ENCODE peak calls at places on chromosomes 11 and 22, in nine cellular contexts. U is ovary, P is adrenal gland, O is IMR-90, V is endothelial cell of umbilical vein, I is K562, J is body of pancreas, Q is GM12891, Z is Peyer's patch. B is an unnamed sample.

GRCh38 chr11:104668797-104669463 is 229.3 kb downstream of the CASP12 start:
- DNase-seq in J (no peak), Q (no peak), V (peak), P (no peak), I (no peak), Z (no peak), U (no peak), O (peak), B (no peak)

GRCh38 chr11:131533164-131533563 is 162.7 kb downstream of the NTM start:
- DNase-seq in J (no peak), Q (no peak), I (no peak), V (no peak), P (no peak), O (no peak), Z (no peak), U (no peak), B (no peak)

GRCh38 chr11:9901931-9902330 is 238.1 kb downstream of the SWAP70 start:
- DNase-seq in J (no peak), V (no peak), Q (no peak), I (no peak), P (no peak), O (no peak), Z (no peak), U (no peak), B (no peak)

GRCh38 chr11:123580557-123581275 is 73.7 kb downstream of the SCN3B start:
- DNase-seq in Z (peak), V (peak), Q (peak), O (peak), J (peak), U (peak), P (peak), I (peak), B (peak)

GRCh38 chr22:47361247-47361646 is 598.8 kb downstream of the TBC1D22A start:
- DNase-seq in O (no peak), I (no peak), U (no peak), V (no peak), Q (no peak), J (no peak), P (no peak), Z (no peak), B (no peak)

GRCh38 chr11:25038131-25038530 is 541.3 kb downstream of the LUZP2 start:
- DNase-seq in O (no peak), P (no peak), U (no peak), V (no peak), Q (no peak), J (no peak), I (no peak), Z (no peak), B (no peak)

GRCh38 chr22:19748139-19748538 is 12.4 kb upstream of the TBX1 start:
- DNase-seq in V (no peak), Q (no peak), P (no peak), U (no peak), O (no peak), I (no peak), Z (no peak), J (no peak), B (no peak)

GRCh38 chr11:9205596-9205995 is 59.6 kb downstream of the DENND5A start:
- DNase-seq in J (no peak), V (no peak), P (no peak), U (no peak), O (no peak), I (no peak), Q (no peak), Z (no peak), B (no peak)

GRCh38 chr11:121898913-121899312 is 217.1 kb downstream of the BLID start:
- DNase-seq in O (peak), P (no peak), U (no peak), J (no peak), Q (no peak), I (no peak), V (no peak), Z (no peak), B (no peak)

GRCh38 chr22:28802595-28803087 is 2.3 kb upstream of the XBP1 start:
- DNase-seq in I (no peak), U (no peak), V (no peak), Q (no peak), O (no peak), Z (no peak), J (no peak), P (no peak), B (peak)

GRCh38 chr11:78354741-78355705 is 62.6 kb downstream of the GAB2 start:
- DNase-seq in O (no peak), V (no peak), P (no peak), I (no peak), U (no peak), Q (no peak), J (no peak), Z (no peak), B (peak)

GRCh38 chr22:19287889-19288288 is 3.6 kb downstream of the CLTCL1 start:
- DNase-seq in Q (no peak), V (no peak), J (no peak), I (no peak), U (no peak), Z (no peak), O (peak), P (no peak), B (no peak)

GRCh38 chr11:68441466-68442230 is 18.9 kb upstream of the PPP6R3 start:
- DNase-seq in V (no peak), U (no peak), I (no peak), O (peak), J (no peak), Z (no peak), Q (no peak), P (no peak), B (no peak)

GRCh38 chr22:29879738-29880137 is 3.2 kb upstream of the MTMR3 start:
- DNase-seq in Q (no peak), O (no peak), P (no peak), U (no peak), I (peak), V (no peak), Z (no peak), J (no peak), B (peak)

GRCh38 chr11:8220261-8221024 is 43.2 kb downstream of the LMO1 start:
- DNase-seq in U (no peak), Z (no peak), O (no peak), I (no peak), P (no peak), Q (no peak), J (no peak), V (no peak), B (no peak)

GRCh38 chr11:31412946-31413345 is 43.3 kb downstream of the DNAJC24 start:
- DNase-seq in I (no peak), U (no peak), V (no peak), J (no peak), O (peak), P (no peak), Q (no peak), Z (no peak), B (no peak)

GRCh38 chr22:46008291-46008690 is 31.3 kb upstream of the WNT7B start:
- DNase-seq in U (no peak), Z (no peak), P (no peak), Q (no peak), O (no peak), V (no peak), I (no peak), J (no peak), B (no peak)

GRCh38 chr22:25395468-25395867 is 169.0 kb upstream of the GRK3 start:
- DNase-seq in V (no peak), J (no peak), O (no peak), Z (no peak), I (no peak), U (no peak), Q (no peak), P (no peak), B (no peak)

GRCh38 chr22:42794551-42795510 is 62.2 kb downstream of the ARFGAP3 start:
- DNase-seq in V (no peak), I (no peak), Z (no peak), Q (no peak), U (peak), P (no peak), J (peak), O (no peak), B (no peak)

GRCh38 chr11:122440783-122441701 is 214.5 kb upstream of the UBASH3B start:
- DNase-seq in U (peak), Q (no peak), Z (no peak), P (peak), J (peak), V (peak), O (no peak), I (no peak), B (peak)

GRCh38 chr11:59755701-59756495 is 722 bp downstream of the STX3 start:
- DNase-seq in O (peak), I (peak), J (peak), Z (peak), Q (no peak), U (peak), V (peak), P (peak), B (peak)

GRCh38 chr11:126303623-126304456 is at the start of gene DCPS:
- DNase-seq in J (peak), U (peak), V (peak), Z (peak), Q (peak), O (peak), I (peak), P (peak), B (peak)

GRCh38 chr11:19683141-19683805 is 29.4 kb upstream of the NAV2 start:
- DNase-seq in O (no peak), J (no peak), U (no peak), P (peak), I (no peak), V (peak), Z (no peak), Q (no peak), B (no peak)

GRCh38 chr11:77705195-77705876 is 67.7 kb upstream of the CLNS1A start:
- DNase-seq in I (peak), P (no peak), U (no peak), Q (no peak), Z (no peak), J (no peak), V (peak), O (peak), B (no peak)

GRCh38 chr11:125345706-125346561 is 150.1 kb downstream of the FEZ1 start:
- DNase-seq in J (peak), Q (peak), U (peak), P (peak), Z (peak), V (peak), I (peak), O (peak), B (peak)

GRCh38 chr11:18106688-18107087 is 806 bp upstream of the SAAL1 start:
- DNase-seq in V (peak), U (no peak), I (no peak), O (peak), P (no peak), Z (no peak), J (no peak), Q (no peak), B (no peak)

GRCh38 chr11:68994891-68995280 is 14.1 kb upstream of the MRGPRD start:
- DNase-seq in Z (no peak), P (no peak), I (no peak), V (no peak), U (no peak), Q (no peak), O (no peak), J (no peak), B (no peak)

GRCh38 chr11:108958446-108959123 is 293.7 kb downstream of the DDX10 start:
- DNase-seq in O (peak), P (no peak), U (no peak), I (no peak), J (no peak), V (peak), Z (no peak), Q (no peak), B (no peak)

GRCh38 chr22:42613869-42614268 is 814 bp downstream of the POLDIP3 start:
- DNase-seq in J (no peak), Z (no peak), V (no peak), P (peak), I (no peak), Q (no peak), U (no peak), O (no peak), B (no peak)

GRCh38 chr11:134145715-134146114 is 76.8 kb downstream of the JAM3 start:
- DNase-seq in O (no peak), I (no peak), J (no peak), Q (no peak), P (no peak), Z (no peak), V (no peak), U (no peak), B (no peak)

GRCh38 chr11:41781441-41781840 is 322.0 kb upstream of the LRRC4C start:
- DNase-seq in O (no peak), V (no peak), J (no peak), Z (no peak), I (no peak), U (no peak), P (no peak), Q (no peak), B (no peak)

DNA sequence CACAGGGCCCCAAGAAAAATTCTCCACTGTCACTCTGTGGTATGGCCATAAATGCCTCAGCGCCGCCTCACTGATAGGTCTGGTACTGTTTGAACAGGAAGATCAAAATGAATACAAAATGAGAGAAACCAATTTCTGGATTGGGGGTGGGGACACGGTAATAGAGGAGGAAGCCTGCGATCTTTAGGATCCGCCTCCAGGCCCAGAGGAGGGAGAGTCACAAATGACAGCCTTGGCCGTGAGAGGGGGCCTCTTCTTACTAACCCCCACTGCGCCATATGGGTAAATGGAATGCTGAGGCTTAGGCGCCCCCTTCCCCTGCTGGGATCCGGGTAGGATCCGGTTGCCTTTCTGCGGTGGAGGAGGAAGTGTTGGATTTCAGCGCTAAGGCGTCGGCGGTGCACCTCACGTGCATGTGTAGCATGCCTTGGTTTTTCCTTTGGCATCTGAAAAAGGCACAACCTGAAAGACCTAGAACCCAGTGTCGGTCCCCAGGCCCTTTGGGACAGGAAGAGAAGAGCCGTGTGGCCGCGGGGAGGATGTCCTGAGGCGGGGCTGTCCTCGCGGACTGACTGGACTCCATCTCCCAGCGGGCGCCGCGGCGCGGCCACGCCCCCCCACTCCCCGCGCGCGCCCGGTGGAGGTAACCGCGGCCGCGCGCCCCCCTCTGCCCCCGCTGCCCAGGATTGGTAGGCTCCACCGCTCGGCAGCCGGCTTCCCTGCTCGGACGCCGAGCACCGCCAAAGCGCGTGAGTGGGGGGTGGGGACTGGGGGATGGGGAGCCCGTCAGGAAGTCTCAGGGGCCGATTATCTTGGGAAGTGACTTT is 718 bp upstream of the MADD start:
- DNase-seq in I (peak), O (peak), Z (peak), J (peak), P (peak), V (peak), Q (peak), U (peak), B (peak)
- TF ChIP-seq POLR2A in I (peak), O (no peak), Z (no peak), J (no peak), P (peak), V (peak), Q (peak), U (peak), B (peak)

GRCh38 chr11:73397468-73398131 is 21.4 kb downstream of the RELT start:
- DNase-seq in U (no peak), V (no peak), Q (no peak), J (no peak), I (no peak), P (no peak), O (no peak), Z (no peak), B (no peak)
- TF ChIP-seq POLR2A in U (no peak), V (no peak), Q (peak), J (no peak), I (no peak), P (no peak), O (no peak), Z (no peak), B (no peak)

DNA sequence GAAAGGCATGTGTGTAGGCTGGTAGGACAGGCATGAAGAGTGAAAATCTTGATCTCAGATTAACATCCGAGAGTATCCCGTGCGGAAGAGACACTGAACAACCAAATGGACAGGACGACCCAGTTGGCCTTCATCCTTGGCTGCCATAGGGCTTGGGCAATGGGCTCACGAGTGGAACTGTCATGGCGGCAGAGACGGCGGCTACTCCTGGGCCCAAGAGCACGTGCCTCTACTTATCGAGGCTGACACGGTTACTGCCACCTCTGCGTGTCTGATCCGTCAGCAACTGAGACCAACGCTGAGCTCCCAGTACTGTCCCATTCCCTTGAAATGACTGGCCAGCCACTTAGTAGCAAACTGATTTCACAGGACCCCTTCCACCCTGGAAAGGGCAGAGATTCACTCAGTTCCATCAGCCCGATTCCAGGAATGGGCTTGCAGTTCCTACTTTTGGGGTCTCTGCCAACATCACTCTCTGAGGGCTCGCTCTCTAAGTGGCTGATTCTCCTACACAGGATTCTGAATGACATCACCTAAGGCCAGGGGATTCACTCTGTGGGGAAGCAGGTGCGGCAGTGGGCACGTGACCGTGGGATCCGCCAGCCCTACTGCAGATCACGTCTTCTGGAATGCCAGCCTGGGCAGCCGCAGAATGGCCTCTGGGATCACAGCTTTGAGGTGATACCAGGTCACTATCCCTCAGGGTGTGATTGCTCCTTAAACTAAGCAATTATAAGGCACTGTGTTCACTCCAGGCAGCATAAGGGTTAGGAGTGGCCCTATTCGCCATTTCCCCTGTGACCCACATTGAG is 97.8 kb downstream of the RPS6KA4 start:
- DNase-seq in O (no peak), I (no peak), V (no peak), P (no peak), Q (no peak), J (no peak), Z (no peak), U (no peak), B (no peak)
- TF ChIP-seq POLR2A in O (no peak), I (no peak), V (no peak), P (no peak), Q (no peak), J (no peak), Z (no peak), U (no peak), B (no peak)

GRCh38 chr11:88338223-88338661 is 706 bp upstream of the CTSC start:
- DNase-seq in I (peak), O (peak), Q (no peak), P (peak), V (peak), Z (peak), U (peak), J (peak), B (peak)

GRCh38 chr11:88335284-88335683 is 2.3 kb downstream of the CTSC start:
- DNase-seq in V (no peak), Q (no peak), I (no peak), J (no peak), P (no peak), Z (no peak), U (no peak), O (no peak), B (no peak)

GRCh38 chr11:88340366-88340930 is 2.9 kb upstream of the CTSC start:
- DNase-seq in P (no peak), O (peak), J (no peak), Z (no peak), I (no peak), V (no peak), Q (no peak), U (no peak), B (no peak)

GRCh38 chr11:88341852-88342251 is 4.3 kb upstream of the CTSC start:
- DNase-seq in U (no peak), Z (no peak), V (no peak), O (no peak), Q (no peak), I (no peak), P (no peak), J (no peak), B (no peak)

DNA sequence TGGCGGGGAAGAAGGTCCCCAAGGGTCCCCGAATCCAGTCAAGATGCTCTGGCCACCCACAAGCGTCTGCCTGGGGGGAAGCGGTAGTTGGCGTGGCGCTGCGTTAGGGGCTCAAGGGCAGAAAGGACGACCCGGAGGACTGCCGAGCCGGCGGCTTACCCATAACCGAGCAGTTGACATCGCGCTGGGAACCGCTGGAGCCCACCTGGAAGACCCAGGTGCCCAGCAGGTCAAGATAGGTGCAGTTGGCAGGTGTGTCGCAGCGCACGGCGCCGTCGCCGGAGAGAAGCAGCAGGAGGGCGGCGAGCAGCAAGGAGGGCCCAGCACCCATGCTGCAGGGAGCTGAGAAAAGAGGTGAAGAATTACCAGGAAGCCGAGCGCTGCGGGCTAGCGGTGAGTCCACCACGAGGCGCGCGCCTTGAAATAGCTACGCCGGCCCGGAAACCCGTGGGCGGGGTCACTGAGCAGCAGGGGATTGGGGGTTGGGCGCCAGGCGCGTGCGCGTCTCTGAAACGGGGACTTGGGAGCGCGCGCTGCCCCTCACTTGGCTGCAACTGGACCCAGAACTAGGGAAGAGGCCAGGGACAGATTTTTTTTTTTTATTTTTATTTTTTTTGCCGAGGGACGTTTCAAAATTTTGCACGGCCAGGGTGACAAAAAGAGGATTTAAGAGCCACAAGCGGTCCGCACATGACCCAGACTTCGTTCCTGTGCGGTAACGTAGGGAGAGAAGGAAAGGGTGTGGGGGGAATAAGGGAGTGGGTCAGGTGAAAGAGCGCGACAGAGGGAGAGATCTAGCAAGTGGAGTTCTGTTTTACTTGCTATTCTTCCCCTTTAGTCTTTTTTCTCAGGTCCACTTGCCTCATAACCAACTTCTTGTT is at the start of gene CTSC:
- DNase-seq in O (peak), U (peak), J (peak), I (peak), P (peak), Q (peak), V (peak), Z (peak), B (peak)
- TF ChIP-seq POLR2A in O (peak), U (peak), J (peak), I (peak), P (peak), Q (peak), V (peak), Z (peak), B (peak)

GRCh38 chr11:47408598-47409439 is 429 bp downstream of the SLC39A13 start:
- DNase-seq in Z (no peak), P (peak), V (peak), Q (no peak), U (peak), J (no peak), I (no peak), O (peak), B (no peak)

GRCh38 chr11:47410404-47411264 is 2.2 kb downstream of the SLC39A13 start:
- DNase-seq in V (no peak), O (no peak), I (no peak), Z (no peak), J (no peak), U (peak), P (no peak), Q (no peak), B (no peak)

GRCh38 chr11:47409440-47410403 is 1.3 kb downstream of the SLC39A13 start:
- DNase-seq in I (no peak), U (peak), J (no peak), P (no peak), Q (no peak), Z (no peak), V (no peak), O (no peak), B (no peak)

GRCh38 chr11:47406896-47407745 is 1.3 kb upstream of the SLC39A13 start:
- DNase-seq in V (no peak), J (no peak), U (peak), P (no peak), O (peak), I (no peak), Z (no peak), Q (no peak), B (no peak)

GRCh38 chr11:47407746-47408590 is at the start of gene SLC39A13:
- DNase-seq in V (peak), Q (peak), I (peak), Z (peak), O (peak), P (peak), J (peak), U (peak), B (peak)
- TF ChIP-seq POLR2A in V (peak), Q (peak), I (peak), Z (peak), O (peak), P (peak), J (peak), U (peak), B (peak)

GRCh38 chr11:119018074-119018938 is at the start of the genes RPS25 and TRAPPC4:
- DNase-seq in Q (peak), O (peak), Z (peak), J (peak), I (peak), U (peak), V (peak), P (peak), B (peak)
- TF ChIP-seq POLR2A in Q (peak), O (peak), Z (peak), J (peak), I (peak), U (peak), V (peak), P (peak), B (peak)